ENCODE peak calls at places on chromosome 6, in eight cellular contexts. S, G, Y, I, P, R, H and K are unnamed samples. For H3K27me3 and H3K36me3, the result is how much of the 10 kb centered on the place peaks cover.

GRCh38 chr6:160987265-160987664 is 4.3 kb upstream of the MAP3K4 start:
- DNase-seq in S (no peak), G (no peak), Y (no peak), I (no peak), P (no peak), R (no peak), H (no peak), K (no peak)

GRCh38 chr6:39422273-39422672 is 99.8 kb upstream of the KCNK16 start:
- DNase-seq in S (no peak), G (no peak), Y (peak), I (no peak), P (no peak), R (peak), H (no peak), K (no peak)

GRCh38 chr6:132511159-132511835 is 1.6 kb downstream of the STX7 start:
- DNase-seq in S (no peak), G (no peak), Y (peak), I (no peak), P (no peak), R (no peak), H (no peak), K (no peak)

GRCh38 chr6:31575335-31575901 is at the start of gene TNF:
- DNase-seq in S (no peak), G (no peak), Y (peak), I (no peak), P (peak), R (peak), H (peak), K (peak)

GRCh38 chr6:170374571-170375444 is 68.2 kb downstream of the FAM120B start:
- DNase-seq in S (no peak), G (no peak), Y (no peak), I (peak), P (peak), R (no peak), H (no peak), K (no peak)

GRCh38 chr6:52574709-52575489 is 2.0 kb downstream of the TRAM2 start:
- DNase-seq in S (no peak), G (no peak), Y (peak), I (no peak), P (no peak), R (peak), H (no peak), K (no peak)

GRCh38 chr6:83633609-83634008 is 75.3 kb downstream of the SNAP91 start:
- DNase-seq in S (no peak), G (no peak), Y (no peak), I (no peak), P (no peak), R (no peak), H (no peak), K (no peak)

GRCh38 chr6:153129873-153130514 is 1.1 kb downstream of the RGS17 start:
- DNase-seq in S (no peak), G (peak), Y (no peak), I (peak), P (peak), R (no peak), H (no peak), K (peak)

GRCh38 chr6:148700713-148701392 is 46.0 kb upstream of the UST start:
- DNase-seq in S (no peak), G (no peak), Y (no peak), I (peak), P (peak), R (no peak), H (no peak), K (peak)

GRCh38 chr6:105619971-105620741 is 217.3 kb upstream of the PREP start:
- DNase-seq in S (no peak), G (no peak), Y (no peak), I (no peak), P (no peak), R (no peak), H (no peak), K (no peak)

GRCh38 chr6:13370623-13371022 is 42.3 kb upstream of the TBC1D7 start:
- DNase-seq in S (no peak), G (no peak), Y (no peak), I (no peak), P (peak), R (no peak), H (no peak), K (no peak)

GRCh38 chr6:3455121-3455489 is 1.7 kb downstream of the SLC22A23 start:
- DNase-seq in S (no peak), G (no peak), Y (no peak), I (no peak), P (peak), R (no peak), H (no peak), K (no peak)

GRCh38 chr6:119218548-119218947 is 131.0 kb downstream of the MAN1A1 start:
- DNase-seq in S (no peak), G (no peak), Y (no peak), I (no peak), P (no peak), R (no peak), H (no peak), K (no peak)

GRCh38 chr6:46983007-46983411 is 59.1 kb downstream of the ADGRF1 start:
- DNase-seq in S (peak), G (no peak), Y (no peak), I (no peak), P (peak), R (no peak), H (no peak), K (peak)

GRCh38 chr6:108260809-108261569 is at the start of gene SNX3:
- DNase-seq in S (peak), G (peak), Y (peak), I (peak), P (peak), R (peak), H (peak), K (peak)

GRCh38 chr6:85421963-85422362 is 27.9 kb upstream of the NT5E start:
- DNase-seq in S (no peak), G (no peak), Y (no peak), I (peak), P (no peak), R (no peak), H (no peak), K (no peak)

GRCh38 chr6:129793447-129793846 is 67.7 kb downstream of the TMEM244 start:
- DNase-seq in S (no peak), G (no peak), Y (no peak), I (no peak), P (no peak), R (no peak), H (no peak), K (no peak)

GRCh38 chr6:114537977-114538376 is 195.2 kb upstream of the HS3ST5 start:
- DNase-seq in S (no peak), G (no peak), Y (no peak), I (no peak), P (no peak), R (no peak), H (no peak), K (no peak)

GRCh38 chr6:140929121-140929520 is 1203.6 kb upstream of the GJE1 start:
- DNase-seq in S (no peak), G (no peak), Y (no peak), I (no peak), P (no peak), R (no peak), H (no peak), K (no peak)

GRCh38 chr6:14074723-14075503 is 42.7 kb upstream of the CD83 start:
- DNase-seq in S (no peak), G (peak), Y (no peak), I (peak), P (peak), R (no peak), H (no peak), K (no peak)

GRCh38 chr6:17714879-17715860 is 8.4 kb upstream of the NUP153 start:
- DNase-seq in S (peak), G (no peak), Y (no peak), I (peak), P (peak), R (no peak), H (no peak), K (no peak)

GRCh38 chr6:165229216-165229615 is 80.2 kb downstream of the C6orf118 start:
- DNase-seq in S (no peak), G (no peak), Y (no peak), I (no peak), P (no peak), R (no peak), H (no peak), K (no peak)

GRCh38 chr6:12577124-12577845 is 139.3 kb upstream of the PHACTR1 start:
- DNase-seq in S (no peak), G (no peak), Y (no peak), I (peak), P (no peak), R (no peak), H (no peak), K (no peak)

GRCh38 chr6:35731414-35731735 is 5.5 kb upstream of the ARMC12 start:
- DNase-seq in S (no peak), G (peak), Y (peak), I (peak), P (peak), R (peak), H (peak), K (peak)

GRCh38 chr6:132937466-132937906 is 123.1 kb downstream of the RPS12 start:
- DNase-seq in S (no peak), G (peak), Y (no peak), I (peak), P (peak), R (no peak), H (no peak), K (peak)

GRCh38 chr6:107161521-107161920 is 46.2 kb upstream of the BEND3 start:
- DNase-seq in S (no peak), G (no peak), Y (no peak), I (no peak), P (no peak), R (no peak), H (no peak), K (no peak)
- H3K27me3 ChIP-seq in S (under half), G (under half), Y (under half), I (under half), P (under half), R (under half), H (under half), K (under half)

GRCh38 chr6:88587158-88587537 is 376.3 kb downstream of the RNGTT start:
- DNase-seq in S (no peak), G (no peak), Y (no peak), I (no peak), P (no peak), R (no peak), H (no peak), K (peak)
- H3K4me3 ChIP-seq in S (no peak), G (no peak), Y (no peak), I (no peak), P (no peak), R (no peak), H (no peak), K (no peak)

GRCh38 chr6:27129917-27130316 is 117.6 kb upstream of the PRSS16 start:
- DNase-seq in S (no peak), G (no peak), Y (no peak), I (no peak), P (no peak), R (no peak), H (no peak), K (no peak)
- H3K36me3 ChIP-seq in S (under half), G (under half), Y (under half), I (under half), P (under half), R (under half), H (under half), K (under half)

DNA sequence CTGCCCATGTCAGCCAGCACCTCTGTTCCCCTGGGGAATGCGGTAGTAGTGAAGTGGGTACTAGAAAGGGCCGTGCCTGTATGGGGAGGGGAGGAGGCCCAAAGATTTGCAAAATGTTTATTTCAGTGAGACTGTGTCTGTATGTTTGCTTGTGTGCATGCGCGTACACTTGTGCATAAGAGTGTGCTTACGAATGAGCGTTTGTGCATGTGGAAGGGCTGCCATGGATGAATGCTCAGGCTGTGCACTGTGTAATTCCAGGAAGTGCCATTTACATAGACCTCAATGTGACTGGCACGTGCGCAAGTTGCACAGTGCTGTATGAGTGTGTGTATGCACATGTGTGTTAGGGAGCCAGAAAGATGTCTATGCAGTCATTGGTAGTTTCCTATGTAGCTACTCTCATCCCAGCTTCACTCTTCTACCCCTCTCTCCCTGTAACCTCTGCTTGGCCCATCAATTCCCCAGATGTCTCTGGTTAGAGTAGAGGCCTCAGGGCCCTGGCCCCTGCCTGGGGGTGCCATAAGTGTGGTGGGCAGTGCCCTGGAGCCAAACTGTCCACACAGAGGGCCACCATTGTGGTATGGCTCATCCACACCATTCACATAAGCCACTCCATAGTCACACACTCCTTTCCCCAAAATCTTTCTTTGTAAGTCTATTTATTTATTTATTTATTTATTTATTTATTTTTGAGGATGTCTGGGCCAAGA is 26.8 kb upstream of the SLC22A7 start:
- DNase-seq in S (no peak), G (no peak), Y (no peak), I (no peak), P (no peak), R (no peak), H (no peak), K (no peak)
- H3K27me3 ChIP-seq in S (under half), G (under half), Y (under half), I (half or more), P (under half), R (under half), H (under half), K (half or more)

GRCh38 chr6:116280960-116281316 is 1.2 kb upstream of the TSPYL1 start:
- DNase-seq in S (no peak), G (no peak), Y (no peak), I (no peak), P (no peak), R (no peak), H (no peak), K (no peak)
- H3K4me3 ChIP-seq in S (peak), G (no peak), Y (no peak), I (no peak), P (no peak), R (no peak), H (peak), K (no peak)

DNA sequence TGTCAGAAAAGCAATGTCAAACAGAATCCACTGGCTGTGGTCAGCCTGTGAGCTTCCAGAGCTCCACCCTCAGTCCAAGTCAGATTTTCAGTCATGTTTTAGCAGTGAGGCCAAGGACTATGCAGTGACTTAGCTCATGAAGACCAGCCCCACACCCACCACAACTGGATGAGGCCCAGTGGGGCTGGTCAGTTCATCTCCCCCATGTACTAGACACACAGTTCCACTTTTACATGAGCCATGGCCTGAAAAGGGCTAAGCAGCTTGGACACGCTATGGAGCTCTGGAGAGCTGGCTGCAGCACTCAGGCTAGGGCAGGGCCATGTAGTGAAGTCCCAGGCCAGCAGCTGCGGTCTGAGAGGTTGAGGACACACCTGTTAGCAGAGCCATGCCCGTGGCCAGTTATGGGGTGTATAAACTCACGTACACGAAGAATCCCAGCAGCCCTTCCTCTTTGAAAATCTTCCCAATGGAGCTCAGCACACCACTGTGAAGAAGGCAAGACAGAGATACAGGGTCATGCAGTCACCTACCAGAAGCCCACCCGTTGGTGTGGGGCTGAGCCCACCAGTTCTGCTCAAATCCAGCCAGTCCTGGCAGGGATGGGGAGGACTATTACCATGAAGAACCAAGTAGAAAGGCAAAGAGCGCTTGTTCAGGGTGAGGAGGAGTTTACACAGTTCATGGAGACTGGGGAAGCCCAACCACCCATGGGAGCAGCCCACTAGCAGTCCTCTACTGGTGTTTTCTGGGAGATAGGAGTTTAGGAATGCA is 10.6 kb downstream of the MTCH1 start:
- DNase-seq in S (no peak), G (no peak), Y (no peak), I (no peak), P (no peak), R (no peak), H (no peak), K (no peak)
- H3K36me3 ChIP-seq in S (under half), G (half or more), Y (under half), I (half or more), P (under half), R (half or more), H (under half), K (half or more)

GRCh38 chr6:167514524-167514923 is 189.6 kb downstream of the TTLL2 start:
- DNase-seq in S (no peak), G (no peak), Y (no peak), I (no peak), P (no peak), R (no peak), H (no peak), K (no peak)

GRCh38 chr6:167510648-167511047 is 185.8 kb downstream of the TTLL2 start:
- DNase-seq in S (no peak), G (no peak), Y (no peak), I (no peak), P (no peak), R (no peak), H (no peak), K (peak)

GRCh38 chr6:167515873-167516507 is 191.1 kb downstream of the TTLL2 start:
- DNase-seq in S (no peak), G (no peak), Y (no peak), I (no peak), P (no peak), R (no peak), H (no peak), K (no peak)

GRCh38 chr6:167512926-167513325 is 188.0 kb downstream of the TTLL2 start:
- DNase-seq in S (no peak), G (no peak), Y (no peak), I (no peak), P (no peak), R (no peak), H (no peak), K (no peak)

DNA sequence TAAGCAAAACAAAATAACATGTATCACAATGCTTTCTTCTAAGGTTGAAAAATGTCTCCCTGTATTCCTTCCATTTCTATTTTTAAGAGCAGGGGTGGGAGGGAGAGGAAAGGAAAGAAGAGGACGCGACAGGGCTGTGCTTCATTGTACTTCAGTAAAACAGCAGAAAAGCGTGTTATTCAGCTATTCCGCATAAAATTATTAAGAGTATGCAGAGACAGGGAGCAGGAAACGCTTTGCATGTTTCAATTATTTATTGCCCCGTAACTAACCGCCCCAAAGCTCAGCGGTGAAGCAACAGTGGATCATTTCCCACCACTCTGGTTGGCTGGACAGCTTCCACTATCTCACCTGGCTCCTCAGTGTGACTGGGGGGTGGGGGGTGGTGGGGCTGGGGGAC is 188.9 kb downstream of the TTLL2 start:
- DNase-seq in S (no peak), G (no peak), Y (no peak), I (no peak), P (no peak), R (no peak), H (no peak), K (no peak)
- H3K27me3 ChIP-seq in S (half or more), G (under half), Y (under half), I (under half), P (under half), R (under half), H (under half), K (under half)

GRCh38 chr6:42523158-42523814 is 40.5 kb upstream of the UBR2 start:
- DNase-seq in S (no peak), G (no peak), Y (no peak), I (peak), P (no peak), R (no peak), H (no peak), K (no peak)
- H3K4me3 ChIP-seq in S (no peak), G (no peak), Y (no peak), I (no peak), P (no peak), R (no peak), H (no peak), K (no peak)

GRCh38 chr6:15456422-15456821 is 206.4 kb downstream of the DTNBP1 start:
- DNase-seq in S (peak), G (no peak), Y (no peak), I (no peak), P (no peak), R (no peak), H (no peak), K (no peak)
- H3K36me3 ChIP-seq in S (under half), G (under half), Y (under half), I (under half), P (under half), R (under half), H (under half), K (under half)

DNA sequence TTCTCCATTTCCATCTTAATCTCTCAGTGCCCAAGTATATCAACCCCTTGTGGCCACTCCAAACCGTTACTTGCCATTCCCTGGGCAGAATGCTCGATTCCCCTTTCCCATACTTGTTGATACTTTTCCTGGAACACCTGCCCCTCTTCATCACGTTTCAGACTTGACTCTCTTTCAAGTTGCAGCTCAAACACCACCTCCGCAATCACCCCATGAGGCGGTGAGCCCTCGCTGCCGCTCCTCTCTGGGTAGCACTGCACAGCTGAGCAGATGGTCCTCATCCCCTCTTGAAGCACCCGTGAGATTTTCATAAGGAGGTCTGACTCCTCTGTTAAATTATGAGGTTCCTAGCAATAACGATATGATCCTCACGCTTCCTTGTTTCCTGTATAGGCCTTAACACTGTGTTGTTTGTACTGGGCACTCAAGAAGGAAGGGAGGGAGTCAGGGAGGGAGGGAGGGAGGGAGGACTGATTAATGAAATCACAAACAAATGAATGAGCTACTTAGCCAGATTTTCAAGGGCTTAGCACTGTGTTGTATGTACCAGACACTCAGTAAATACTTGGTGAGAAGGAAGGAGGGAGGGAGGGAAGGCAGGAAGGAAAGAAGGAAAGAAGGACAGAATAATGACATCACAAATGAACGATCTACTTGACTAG is 8.0 kb upstream of the UQCC2 start:
- DNase-seq in S (no peak), G (no peak), Y (peak), I (no peak), P (no peak), R (no peak), H (no peak), K (no peak)
- H3K27me3 ChIP-seq in S (under half), G (under half), Y (under half), I (half or more), P (under half), R (under half), H (under half), K (under half)